ENCODE peak calls at places on chromosome 18, in five cellular contexts. U is uterus, X is progenitor cell of endocrine pancreas, Z is spleen, A is suprapubic skin. L is an unnamed sample.

GRCh38 chr18:51516478-51517038 is 319.1 kb upstream of the MEX3C start:
- DNase-seq in U (no peak), Z (no peak), X (no peak), A (no peak), L (no peak)

GRCh38 chr18:22434973-22435608 is 17.4 kb upstream of the CTAGE1 start:
- DNase-seq in Z (no peak), A (no peak), X (no peak), U (no peak), L (no peak)

GRCh38 chr18:55280515-55280914 is 307.5 kb downstream of the TCF4 start:
- DNase-seq in X (no peak), Z (no peak), U (no peak), A (no peak), L (no peak)

GRCh38 chr18:21513292-21513691 is 87.2 kb downstream of the ESCO1 start:
- DNase-seq in A (no peak), Z (no peak), X (no peak), U (no peak), L (no peak)

GRCh38 chr18:44452346-44452745 is 228.3 kb upstream of the SETBP1 start:
- DNase-seq in U (no peak), X (no peak), A (no peak), Z (no peak), L (no peak)

GRCh38 chr18:58026395-58026794 is 17.6 kb upstream of the NEDD4L start:
- DNase-seq in X (no peak), Z (no peak), U (no peak), A (no peak), L (no peak)

GRCh38 chr18:40109251-40110049 is 1845.6 kb upstream of the PIK3C3 start:
- DNase-seq in A (no peak), X (no peak), Z (no peak), U (no peak), L (no peak)

GRCh38 chr18:39840406-39840805 is 2114.6 kb upstream of the PIK3C3 start:
- DNase-seq in A (no peak), U (no peak), Z (no peak), X (no peak), L (no peak)

GRCh38 chr18:44900627-44901026 is 219.9 kb downstream of the SETBP1 start:
- DNase-seq in Z (no peak), U (no peak), X (no peak), A (no peak), L (no peak)

GRCh38 chr18:8283901-8284585 is 325.2 kb upstream of the RAB12 start:
- DNase-seq in Z (no peak), A (no peak), U (no peak), X (no peak), L (no peak)

GRCh38 chr18:25830787-25831186 is 259.6 kb downstream of the SS18 start:
- DNase-seq in X (no peak), Z (no peak), U (no peak), A (no peak), L (no peak)

GRCh38 chr18:25326231-25327042 is 25.5 kb downstream of the ZNF521 start:
- DNase-seq in U (no peak), A (no peak), Z (no peak), X (no peak), L (no peak)

GRCh38 chr18:54261894-54262293 is 7.4 kb upstream of the POLI start:
- DNase-seq in X (no peak), Z (no peak), U (no peak), A (no peak), L (no peak)

GRCh38 chr18:77133920-77134496 is 1.4 kb upstream of the MBP start:
- DNase-seq in A (no peak), U (no peak), Z (peak), X (no peak), L (peak)

GRCh38 chr18:49728542-49728941 is 84.8 kb downstream of the ACAA2 start:
- DNase-seq in X (no peak), A (no peak), U (no peak), Z (no peak), L (no peak)

GRCh38 chr18:32958746-32959145 is 185.9 kb upstream of the KLHL14 start:
- DNase-seq in A (no peak), X (no peak), Z (no peak), U (no peak), L (no peak)

GRCh38 chr18:32956591-32957310 is 183.9 kb upstream of the KLHL14 start:
- DNase-seq in A (no peak), X (no peak), U (no peak), Z (no peak), L (no peak)
- TF ChIP-seq CTCF in A (no peak), X (peak), U (no peak), Z (no peak), L (no peak)

DNA sequence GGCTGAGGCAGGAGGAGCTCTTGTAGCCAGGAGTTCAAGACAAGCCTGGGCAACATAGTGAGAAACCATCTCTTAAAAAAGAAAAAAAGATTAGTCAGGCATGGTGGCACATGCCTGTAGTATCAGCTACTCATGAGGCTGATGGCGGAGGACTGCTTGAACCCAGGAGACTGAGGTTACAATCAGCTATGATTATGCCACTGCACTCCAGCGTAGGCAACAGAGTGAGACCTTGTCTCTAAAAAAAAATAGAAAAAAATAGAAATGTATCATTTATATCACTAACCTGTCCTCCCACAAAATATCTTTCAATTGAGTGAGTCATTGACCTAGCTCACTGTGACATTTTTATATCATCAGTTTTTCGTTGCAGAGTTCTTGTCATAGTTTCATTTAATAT is 152.5 kb downstream of the DTNA start:
- DNase-seq in A (no peak), Z (no peak), X (no peak), U (no peak), L (no peak)
- TF ChIP-seq CTCF in A (no peak), Z (no peak), X (no peak), U (no peak), L (no peak)

GRCh38 chr18:9613550-9614400 is 584 bp downstream of the PPP4R1 start:
- DNase-seq in A (peak), X (peak), U (peak), Z (peak), L (peak)
- TF ChIP-seq CTCF in A (no peak), X (peak), U (no peak), Z (no peak), L (no peak)

DNA sequence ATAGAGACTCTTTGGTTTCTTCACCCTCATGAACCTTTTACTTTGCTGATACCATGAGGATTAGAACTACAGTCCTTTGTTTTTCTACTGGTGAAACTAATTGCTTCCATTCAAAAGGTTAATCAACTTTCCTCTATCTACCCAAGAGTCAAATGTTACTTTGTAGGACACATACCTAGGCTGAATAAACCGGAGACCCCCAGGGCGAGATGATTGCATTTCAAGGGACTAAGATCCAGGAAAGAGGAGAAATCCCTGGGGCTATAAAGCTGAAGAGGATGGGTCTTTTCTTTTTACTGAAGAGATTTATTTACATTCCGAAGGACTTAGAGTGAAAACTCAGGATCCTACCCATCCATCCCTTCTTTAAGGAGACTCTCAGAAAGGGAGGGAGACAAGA is 332.0 kb downstream of the CDH19 start:
- DNase-seq in U (no peak), Z (no peak), X (no peak), A (no peak), L (no peak)
- TF ChIP-seq CTCF in U (no peak), Z (no peak), X (no peak), A (no peak), L (no peak)

DNA sequence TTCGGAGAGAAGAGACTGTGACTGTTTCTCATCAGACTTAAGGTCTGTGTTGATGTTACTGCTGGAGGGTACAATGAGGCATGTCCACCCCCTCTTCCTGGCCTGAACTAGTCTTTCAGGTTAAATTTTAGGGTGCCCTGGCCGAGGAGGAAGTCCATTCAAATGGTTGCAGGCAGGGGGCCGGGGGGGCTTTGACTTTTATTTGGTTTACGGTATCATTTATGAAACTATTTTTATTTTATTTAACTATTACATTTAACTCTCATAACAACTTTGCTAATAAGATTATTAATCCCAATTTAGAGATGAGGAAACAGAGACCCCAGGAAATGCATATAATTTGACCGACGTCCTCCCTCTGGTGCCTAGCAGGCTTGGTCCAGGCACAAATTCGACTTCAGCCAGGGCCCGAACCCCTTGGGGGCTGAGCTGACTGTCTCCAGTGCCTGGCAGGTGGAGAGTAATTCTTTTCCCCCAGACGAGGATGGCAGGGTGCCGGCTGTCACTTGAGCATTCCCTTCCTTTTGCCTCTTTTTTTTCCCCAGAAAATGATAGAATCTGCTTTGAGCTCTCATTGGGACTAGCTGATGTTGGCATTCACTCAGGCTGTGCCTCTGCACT is 255.3 kb upstream of the SALL3 start:
- DNase-seq in U (no peak), X (no peak), Z (peak), A (no peak), L (no peak)
- TF ChIP-seq CTCF in U (no peak), X (no peak), Z (no peak), A (no peak), L (no peak)

GRCh38 chr18:28804512-28805214 is 627.7 kb upstream of the CDH2 start:
- DNase-seq in U (no peak), X (no peak), Z (no peak), A (no peak), L (no peak)

GRCh38 chr18:28805491-28805890 is 628.6 kb upstream of the CDH2 start:
- DNase-seq in U (no peak), A (no peak), Z (no peak), X (no peak), L (no peak)

GRCh38 chr18:28802546-28802945 is 625.6 kb upstream of the CDH2 start:
- DNase-seq in Z (no peak), U (no peak), X (no peak), A (no peak), L (no peak)

DNA sequence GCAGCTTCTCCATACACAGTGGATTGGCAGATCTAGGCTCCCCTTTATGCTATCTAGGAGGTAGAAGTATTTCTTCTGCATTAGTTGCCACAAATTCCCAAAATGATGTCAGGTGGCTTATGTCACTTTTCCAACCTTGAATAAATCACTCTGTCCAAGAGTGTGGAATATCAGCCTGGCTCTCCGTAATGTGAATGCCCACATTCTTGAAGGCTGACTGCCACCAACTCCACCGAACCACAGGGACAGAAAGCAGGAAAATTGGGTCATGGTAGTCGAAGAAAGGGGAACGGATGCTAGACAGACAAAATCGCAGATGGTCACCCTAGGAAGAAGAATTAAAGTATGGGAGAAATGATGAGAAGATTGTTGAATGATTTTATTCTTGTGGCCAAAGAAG is 624.9 kb upstream of the CDH2 start:
- DNase-seq in U (no peak), X (no peak), A (no peak), Z (no peak), L (no peak)
- TF ChIP-seq CTCF in U (no peak), X (no peak), A (no peak), Z (no peak), L (no peak)

GRCh38 chr18:12766986-12767433 is 64.2 kb downstream of the PSMG2 start:
- DNase-seq in U (no peak), A (no peak), Z (no peak), X (peak), L (peak)
- TF ChIP-seq CTCF in U (no peak), A (no peak), Z (no peak), X (peak), L (no peak)

GRCh38 chr18:48668466-48669179 is 129.8 kb downstream of the CTIF start:
- DNase-seq in A (no peak), X (no peak), U (no peak), Z (no peak), L (no peak)
- TF ChIP-seq CTCF in A (no peak), X (peak), U (no peak), Z (no peak), L (no peak)

GRCh38 chr18:4450065-4450676 is 4.9 kb downstream of the DLGAP1 start:
- DNase-seq in A (no peak), Z (no peak), X (no peak), U (no peak), L (no peak)

GRCh38 chr18:4454548-4455112 is 477 bp downstream of the DLGAP1 start:
- DNase-seq in A (no peak), Z (no peak), X (peak), U (no peak), L (no peak)

GRCh38 chr18:4455113-4455811 is at the start of gene DLGAP1:
- DNase-seq in X (peak), A (no peak), Z (peak), U (no peak), L (no peak)

DNA sequence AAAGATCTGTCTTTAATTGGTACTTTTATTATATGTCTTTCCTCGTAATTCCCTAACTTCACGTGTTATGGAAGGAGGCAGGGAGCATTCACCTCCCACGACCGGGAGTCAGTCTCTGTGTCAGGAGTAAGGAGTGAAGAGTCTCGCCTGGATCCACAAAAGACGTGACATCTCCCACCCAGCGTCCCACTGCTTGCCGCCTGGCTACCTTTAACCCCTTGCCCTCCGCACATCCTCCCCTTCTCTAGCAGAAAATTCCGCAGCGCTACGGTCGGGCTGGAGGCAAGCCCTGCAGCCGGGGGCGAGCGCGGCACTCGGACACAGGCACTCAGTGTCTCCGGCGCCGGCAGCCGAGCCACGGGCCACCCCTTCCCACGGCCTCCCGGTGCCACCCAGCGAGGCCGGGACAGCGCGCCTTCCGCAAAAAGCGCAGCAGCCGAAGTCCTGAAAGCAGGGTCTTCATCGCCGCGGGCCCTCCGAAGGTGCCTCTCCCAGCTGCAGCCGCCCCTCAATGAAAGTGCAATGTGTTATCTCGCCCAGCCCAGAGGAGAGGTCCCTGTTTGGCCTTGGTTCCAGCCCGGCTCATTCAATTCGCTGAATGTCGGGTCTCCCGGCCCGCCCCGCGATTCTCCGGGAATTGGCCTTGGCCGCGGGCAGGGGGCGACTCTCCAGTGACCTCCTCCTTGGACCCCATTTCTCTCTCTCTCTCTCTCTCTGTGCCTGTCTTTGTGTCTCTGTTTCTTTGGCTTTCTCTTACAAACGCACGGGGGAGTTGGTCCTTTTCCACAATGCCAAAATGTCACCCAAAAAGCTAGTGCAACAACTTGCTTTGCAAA is 1.2 kb downstream of the DLGAP1 start:
- DNase-seq in U (no peak), Z (peak), X (peak), A (no peak), L (no peak)
- TF ChIP-seq CTCF in U (no peak), Z (no peak), X (peak), A (no peak), L (no peak)

GRCh38 chr18:5556317-5556974 is 12.6 kb upstream of the EPB41L3 start:
- DNase-seq in Z (no peak), X (no peak), U (no peak), A (no peak), L (no peak)
- TF ChIP-seq CTCF in Z (no peak), X (no peak), U (no peak), A (no peak), L (no peak)